ENCODE peak calls at places on chromosomes 11 and 22, in seven cellular contexts. P is tibial artery, L is NCI-H2107, F is fibroblast of pulmonary artery, M is M059J, V is A172, I is iPS-NIHi11. U is an unnamed sample.
A peak's percentile ranks its signal among the peaks of the same experiment; 100 is the strongest.

GRCh38 chr11:61971177-61972111 is 4.0 kb upstream of the FTH1 start:
- DNase-seq in P (peak; percentile 100), L (peak; percentile 55), F (peak; percentile 100), M (peak; percentile 99), V (peak; percentile 98), I (peak; percentile 85), U (peak; percentile 94)

GRCh38 chr11:7251836-7252682 is at the start of gene SYT9:
- DNase-seq in P (peak; percentile 62), L (no peak), F (peak; percentile 14), M (peak; percentile 30), V (no peak), I (peak; percentile 88), U (no peak)

GRCh38 chr11:115613986-115614625 is 109.9 kb upstream of the CADM1 start:
- DNase-seq in P (no peak), L (no peak), F (no peak), M (peak; percentile 88), V (peak; percentile 47), I (no peak), U (no peak)

GRCh38 chr22:42757475-42757874 is 36.8 kb upstream of the A4GALT start:
- DNase-seq in P (no peak), L (no peak), F (no peak), M (no peak), V (no peak), I (peak; percentile 71), U (no peak)

GRCh38 chr22:46748948-46749681 is 11.1 kb upstream of the CERK start:
- DNase-seq in P (no peak), L (no peak), F (peak; percentile 41), M (peak; percentile 32), V (no peak), I (no peak), U (no peak)

GRCh38 chr11:2691355-2691761 is 8.4 kb downstream of the KCNQ1OT1 start:
- DNase-seq in P (peak; percentile 59), L (no peak), F (no peak), M (no peak), V (no peak), I (no peak), U (no peak)

GRCh38 chr11:9688716-9689511 is 25.0 kb downstream of the SWAP70 start:
- DNase-seq in P (no peak), L (no peak), F (peak; percentile 95), M (peak; percentile 90), V (peak; percentile 82), I (no peak), U (no peak)

GRCh38 chr22:48729499-48730171 is 1098.0 kb downstream of the BRD1 start:
- DNase-seq in P (peak; percentile 12), L (no peak), F (no peak), M (no peak), V (no peak), I (no peak), U (no peak)

GRCh38 chr22:28799834-28800307 is 498 bp downstream of the XBP1 start:
- DNase-seq in P (peak; percentile 85), L (no peak), F (peak; percentile 61), M (peak; percentile 53), V (peak; percentile 11), I (peak; percentile 86), U (peak; percentile 81)

GRCh38 chr22:23754980-23755636 is 883 bp upstream of the VPREB3 start:
- DNase-seq in P (no peak), L (no peak), F (peak; percentile 79), M (no peak), V (no peak), I (no peak), U (no peak)

GRCh38 chr11:107929611-107930200 is 1.5 kb downstream of the RAB39A start:
- DNase-seq in P (no peak), L (no peak), F (no peak), M (no peak), V (no peak), I (no peak), U (no peak)

GRCh38 chr11:11540157-11540556 is 81.6 kb downstream of the GALNT18 start:
- DNase-seq in P (no peak), L (no peak), F (no peak), M (peak; percentile 3), V (no peak), I (no peak), U (no peak)

GRCh38 chr11:72599325-72600117 is 74.7 kb downstream of the PDE2A start:
- DNase-seq in P (no peak), L (no peak), F (no peak), M (peak; percentile 21), V (peak; percentile 30), I (no peak), U (no peak)

GRCh38 chr22:50190182-50190951 is 4.7 kb downstream of the TRABD start:
- DNase-seq in P (peak; percentile 83), L (no peak), F (peak; percentile 56), M (no peak), V (no peak), I (peak; percentile 84), U (peak; percentile 89)

GRCh38 chr11:34480339-34480738 is 33.3 kb downstream of the ELF5 start:
- DNase-seq in P (no peak), L (no peak), F (peak; percentile 4), M (peak; percentile 50), V (no peak), I (no peak), U (no peak)

GRCh38 chr11:22878039-22878438 is 17.8 kb upstream of the CCDC179 start:
- DNase-seq in P (no peak), L (no peak), F (no peak), M (no peak), V (no peak), I (no peak), U (no peak)

GRCh38 chr22:27843441-27843840 is 41.9 kb upstream of the MN1 start:
- DNase-seq in P (no peak), L (no peak), F (no peak), M (no peak), V (no peak), I (no peak), U (peak; percentile 54)

GRCh38 chr22:27719535-27720227 is 81.9 kb downstream of the MN1 start:
- DNase-seq in P (no peak), L (no peak), F (peak; percentile 26), M (peak; percentile 19), V (peak; percentile 48), I (peak; percentile 63), U (no peak)

GRCh38 chr22:44658371-44658953 is 43.5 kb upstream of the PRR5 start:
- DNase-seq in P (no peak), L (no peak), F (peak; percentile 87), M (peak; percentile 37), V (peak; percentile 3), I (no peak), U (no peak)

GRCh38 chr11:130212431-130212961 is 52.9 kb downstream of the ST14 start:
- DNase-seq in P (peak; percentile 58), L (no peak), F (no peak), M (no peak), V (no peak), I (no peak), U (no peak)

GRCh38 chr22:46788426-46789168 is 26.1 kb downstream of the TBC1D22A start:
- DNase-seq in P (peak; percentile 24), L (no peak), F (no peak), M (no peak), V (no peak), I (no peak), U (no peak)

GRCh38 chr11:76415073-76415472 is 29.7 kb upstream of the EMSY start:
- DNase-seq in P (no peak), L (no peak), F (no peak), M (no peak), V (no peak), I (peak; percentile 55), U (no peak)

GRCh38 chr11:4072668-4073285 is 21.8 kb upstream of the RRM1 start:
- DNase-seq in P (no peak), L (peak; percentile 41), F (peak; percentile 88), M (peak; percentile 74), V (peak; percentile 82), I (peak; percentile 83), U (peak; percentile 74)

GRCh38 chr11:77113382-77114088 is 10.9 kb downstream of the OMP start:
- DNase-seq in P (no peak), L (no peak), F (peak; percentile 54), M (peak; percentile 63), V (peak; percentile 50), I (peak; percentile 84), U (no peak)

GRCh38 chr11:26045082-26045481 is 286.8 kb upstream of the ANO3 start:
- DNase-seq in P (no peak), L (no peak), F (no peak), M (no peak), V (no peak), I (no peak), U (no peak)

GRCh38 chr22:39527481-39527961 is 5.0 kb downstream of the RPS19BP1 start:
- DNase-seq in P (no peak), L (no peak), F (no peak), M (peak; percentile 33), V (no peak), I (no peak), U (no peak)

U was measured in ascending aorta.